ENCODE peak calls at places on chromosome 18, in seven cellular contexts. G is HepG2, V is nephron progenitor cell, C is Caco-2, H is fibroblast of lung, B is heart right ventricle, E is HFFc6. Y is an unnamed sample.

GRCh38 chr18:13137041-13137938 is 81.3 kb upstream of the LDLRAD4 start:
- DNase-seq in G (no peak), V (peak), C (peak), H (peak), B (peak), E (no peak), Y (peak)

GRCh38 chr18:22485808-22486244 is 68.1 kb upstream of the CTAGE1 start:
- DNase-seq in G (no peak), V (no peak), C (no peak), H (peak), B (no peak), E (peak), Y (no peak)

GRCh38 chr18:69401475-69402218 is 959 bp downstream of the DOK6 start:
- DNase-seq in G (no peak), V (peak), C (no peak), H (peak), B (peak), E (no peak), Y (peak)

GRCh38 chr18:37958499-37958898 is 392.9 kb upstream of the CELF4 start:
- DNase-seq in G (no peak), V (no peak), C (no peak), H (no peak), B (no peak), E (no peak), Y (no peak)

GRCh38 chr18:11948852-11949523 is 32.3 kb upstream of the IMPA2 start:
- DNase-seq in G (peak), V (no peak), C (no peak), H (peak), B (no peak), E (peak), Y (no peak)

GRCh38 chr18:25345432-25345831 is 6.5 kb downstream of the ZNF521 start:
- DNase-seq in G (no peak), V (no peak), C (no peak), H (peak), B (no peak), E (peak), Y (no peak)

GRCh38 chr18:72830109-72830508 is 37.7 kb downstream of the NETO1 start:
- DNase-seq in G (no peak), V (peak), C (peak), H (peak), B (peak), E (no peak), Y (no peak)

GRCh38 chr18:77114564-77115391 is 17.8 kb downstream of the MBP start:
- DNase-seq in G (peak), V (no peak), C (peak), H (peak), B (peak), E (peak), Y (no peak)

GRCh38 chr18:70176537-70176936 is 28.9 kb downstream of the RTTN start:
- DNase-seq in G (no peak), V (no peak), C (no peak), H (no peak), B (no peak), E (no peak), Y (no peak)

GRCh38 chr18:44682871-44683221 is 2.2 kb downstream of the SETBP1 start:
- DNase-seq in G (no peak), V (peak), C (no peak), H (peak), B (no peak), E (no peak), Y (no peak)

GRCh38 chr18:13434854-13435253 is 216.3 kb downstream of the LDLRAD4 start:
- DNase-seq in G (no peak), V (no peak), C (no peak), H (no peak), B (no peak), E (no peak), Y (no peak)

GRCh38 chr18:159037-159652 is 788 bp downstream of the USP14 start:
- DNase-seq in G (peak), V (no peak), C (peak), H (peak), B (no peak), E (peak), Y (no peak)

GRCh38 chr18:69250305-69251151 is 150.2 kb upstream of the DOK6 start:
- DNase-seq in G (no peak), V (no peak), C (no peak), H (peak), B (no peak), E (no peak), Y (no peak)

GRCh38 chr18:12474876-12475275 is 67.1 kb downstream of the PRELID3A start:
- DNase-seq in G (no peak), V (no peak), C (no peak), H (no peak), B (no peak), E (no peak), Y (no peak)

GRCh38 chr18:7207366-7207765 is 23.5 kb upstream of the LRRC30 start:
- DNase-seq in G (no peak), V (no peak), C (no peak), H (no peak), B (no peak), E (no peak), Y (no peak)

GRCh38 chr18:7202119-7202680 is 28.7 kb upstream of the LRRC30 start:
- DNase-seq in G (no peak), V (no peak), C (no peak), H (no peak), B (no peak), E (no peak), Y (peak)

GRCh38 chr18:7201096-7201495 is 29.8 kb upstream of the LRRC30 start:
- DNase-seq in G (no peak), V (no peak), C (no peak), H (no peak), B (no peak), E (no peak), Y (no peak)

GRCh38 chr18:7206231-7206630 is 24.7 kb upstream of the LRRC30 start:
- DNase-seq in G (no peak), V (no peak), C (no peak), H (no peak), B (no peak), E (no peak), Y (no peak)

GRCh38 chr18:7205346-7205745 is 25.5 kb upstream of the LRRC30 start:
- DNase-seq in G (no peak), V (no peak), C (no peak), H (peak), B (no peak), E (no peak), Y (no peak)
- TF ChIP-seq CTCF in G (no peak), V (no peak), C (no peak), H (no peak), B (no peak), E (no peak), Y (no peak)

DNA sequence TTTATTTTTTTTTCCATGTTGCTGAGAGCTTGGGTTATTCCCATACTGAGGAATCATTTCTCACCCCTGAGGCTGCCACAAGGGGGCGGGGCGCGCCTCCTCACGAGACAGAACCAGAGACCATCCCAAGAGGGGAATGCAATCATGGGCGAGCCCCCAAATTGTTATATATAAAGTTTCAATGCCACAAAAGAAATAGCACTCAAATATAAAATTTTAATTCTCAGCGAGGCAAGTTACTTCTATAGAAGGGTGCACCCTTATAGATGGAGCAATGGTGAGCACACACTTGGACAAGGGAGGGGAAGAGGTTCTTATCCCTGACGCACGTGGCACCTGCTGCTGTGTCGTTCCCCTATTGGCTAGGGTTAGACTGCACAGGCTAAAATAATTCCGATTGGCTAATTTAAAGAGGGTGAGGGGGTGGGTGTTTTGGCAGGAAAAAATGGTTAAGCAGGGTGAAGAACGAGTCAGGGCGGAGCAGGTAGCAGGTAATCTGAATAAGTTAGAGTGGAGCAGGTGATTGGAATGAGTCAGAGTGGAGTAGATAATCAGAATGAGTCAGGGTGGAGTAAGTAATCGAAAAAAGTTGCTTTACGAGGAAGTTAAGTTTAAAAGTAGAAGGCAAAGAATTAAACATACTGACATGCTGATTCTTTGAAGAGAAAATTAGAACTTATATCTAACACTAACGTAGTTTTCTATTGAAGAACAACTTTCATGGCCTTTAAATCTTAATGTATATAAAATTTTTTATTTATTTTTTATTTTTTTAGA is 177.5 kb downstream of the MTCL1 start:
- DNase-seq in G (peak), V (peak), C (peak), H (no peak), B (no peak), E (peak), Y (no peak)
- TF ChIP-seq CTCF in G (peak), V (no peak), C (peak), H (no peak), B (no peak), E (peak), Y (no peak)

GRCh38 chr18:60339018-60339417 is 33.6 kb downstream of the MC4R start:
- DNase-seq in G (no peak), V (no peak), C (no peak), H (no peak), B (no peak), E (no peak), Y (no peak)
- TF ChIP-seq CTCF in G (no peak), V (no peak), C (no peak), H (no peak), B (no peak), E (no peak), Y (no peak)

DNA sequence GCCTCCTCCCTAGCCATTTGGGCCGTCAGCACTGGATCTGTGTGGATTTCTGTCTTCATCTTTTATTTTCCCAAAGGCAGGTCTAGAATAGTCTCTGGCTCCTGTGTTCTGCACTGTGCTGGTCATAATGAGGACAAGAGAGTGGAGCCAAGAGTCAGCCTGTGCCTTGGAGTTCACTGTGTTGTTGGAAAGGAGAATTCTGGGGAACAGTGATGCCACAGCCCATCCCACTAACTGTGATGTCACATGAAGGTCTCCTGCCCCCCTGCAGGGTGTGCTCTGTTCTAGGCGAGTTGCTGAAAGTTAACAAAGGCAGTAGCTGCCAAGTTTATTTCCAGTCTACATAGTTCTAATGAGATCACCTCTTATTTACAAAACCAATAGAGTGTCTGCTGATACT is 248.5 kb downstream of the TPGS2 start:
- DNase-seq in G (no peak), V (no peak), C (no peak), H (peak), B (no peak), E (peak), Y (no peak)
- TF ChIP-seq CTCF in G (no peak), V (no peak), C (no peak), H (no peak), B (no peak), E (peak), Y (no peak)

GRCh38 chr18:67408240-67408639 is 108.3 kb downstream of the DSEL start:
- DNase-seq in G (no peak), V (no peak), C (no peak), H (peak), B (no peak), E (no peak), Y (no peak)
- TF ChIP-seq CTCF in G (no peak), V (no peak), C (no peak), H (no peak), B (no peak), E (no peak), Y (no peak)

GRCh38 chr18:62037012-62037742 is 144.4 kb upstream of the RNF152 start:
- DNase-seq in G (no peak), V (no peak), C (no peak), H (no peak), B (no peak), E (no peak), Y (no peak)

GRCh38 chr18:62033756-62034155 is 140.9 kb upstream of the RNF152 start:
- DNase-seq in G (no peak), V (no peak), C (no peak), H (no peak), B (no peak), E (no peak), Y (no peak)

GRCh38 chr18:62033207-62033606 is 140.4 kb upstream of the RNF152 start:
- DNase-seq in G (no peak), V (no peak), C (no peak), H (no peak), B (no peak), E (no peak), Y (no peak)

DNA sequence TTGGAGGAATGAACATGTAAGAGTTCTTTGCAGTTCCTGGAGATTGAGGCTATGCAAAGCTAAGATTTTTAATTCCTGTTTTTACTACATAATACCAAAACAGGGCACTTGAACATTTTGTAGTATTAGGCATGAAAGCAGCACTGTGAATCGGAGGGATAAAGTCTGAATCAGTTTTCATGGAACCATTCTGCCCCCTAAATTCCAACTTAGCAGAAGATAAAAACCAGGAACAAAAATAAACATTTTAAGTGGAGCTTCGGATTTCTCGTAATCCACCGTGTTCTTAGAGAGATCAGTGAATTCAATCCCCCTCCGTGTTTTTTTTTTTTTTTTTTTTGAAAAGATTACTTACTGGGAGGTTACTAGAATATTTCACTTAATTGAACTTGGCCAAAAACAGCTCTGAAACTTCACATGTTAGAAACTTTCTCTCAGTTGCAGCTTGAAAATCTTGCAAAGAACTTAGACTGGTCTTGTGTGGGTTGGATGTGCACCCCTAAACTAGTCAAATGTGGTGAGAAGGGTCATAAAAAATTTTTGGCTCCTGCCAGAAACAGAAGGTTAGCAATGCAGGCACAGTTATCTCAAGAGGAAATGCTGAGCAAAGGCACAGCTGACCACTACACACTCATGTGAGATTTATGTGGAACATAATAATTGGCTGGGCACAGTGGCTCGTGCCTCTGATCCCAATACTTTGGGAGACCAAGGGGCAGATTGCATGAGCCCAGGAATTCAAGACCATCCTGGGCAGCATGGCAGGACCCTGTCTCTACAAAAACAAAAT is 145.4 kb upstream of the RNF152 start:
- DNase-seq in G (no peak), V (no peak), C (no peak), H (peak), B (no peak), E (peak), Y (no peak)
- TF ChIP-seq CTCF in G (no peak), V (no peak), C (no peak), H (no peak), B (no peak), E (no peak), Y (no peak)

GRCh38 chr18:40935423-40935822 is 1019.6 kb upstream of the PIK3C3 start:
- DNase-seq in G (peak), V (no peak), C (peak), H (peak), B (no peak), E (peak), Y (no peak)
- TF ChIP-seq CTCF in G (peak), V (peak), C (peak), H (peak), B (peak), E (peak), Y (peak)

Y was measured in glutamatergic neuron.